ENCODE peak calls at places on chromosome 6, in seven cellular contexts. One of them, this sample, is unnamed.

GRCh38 chr6:90730191-90730673 is 143.4 kb upstream of the MAP3K7 start:
- DNase-seq in fibroblast of pulmonary artery: no peak
- DNase-seq in cardiac fibroblast: no peak
- DNase-seq in tibial artery: no peak
- DNase-seq in uterus: no peak
- DNase-seq in ascending aorta: no peak
- DNase-seq in cardiac muscle cell: no peak
- DNase-seq in this sample: no peak

GRCh38 chr6:131807321-131807643 is 538 bp upstream of the ENPP1 start:
- DNase-seq in uterus: no peak
- DNase-seq in fibroblast of pulmonary artery: no peak
- DNase-seq in cardiac fibroblast: no peak
- DNase-seq in tibial artery: no peak
- DNase-seq in ascending aorta: no peak
- DNase-seq in cardiac muscle cell: no peak
- DNase-seq in this sample: no peak

GRCh38 chr6:111361648-111362047 is 121.4 kb downstream of the REV3L start:
- DNase-seq in cardiac fibroblast: peak
- DNase-seq in cardiac muscle cell: peak
- DNase-seq in uterus: no peak
- DNase-seq in tibial artery: peak
- DNase-seq in ascending aorta: no peak
- DNase-seq in fibroblast of pulmonary artery: peak
- DNase-seq in this sample: peak

GRCh38 chr6:117495873-117496272 is 13.4 kb downstream of the DCBLD1 start:
- DNase-seq in cardiac muscle cell: no peak
- DNase-seq in cardiac fibroblast: no peak
- DNase-seq in ascending aorta: no peak
- DNase-seq in fibroblast of pulmonary artery: no peak
- DNase-seq in uterus: no peak
- DNase-seq in tibial artery: no peak
- DNase-seq in this sample: peak

GRCh38 chr6:43720999-43721398 is 33.4 kb upstream of the MRPS18A start:
- DNase-seq in tibial artery: no peak
- DNase-seq in uterus: no peak
- DNase-seq in ascending aorta: no peak
- DNase-seq in cardiac fibroblast: no peak
- DNase-seq in fibroblast of pulmonary artery: no peak
- DNase-seq in cardiac muscle cell: no peak
- DNase-seq in this sample: no peak

GRCh38 chr6:39181333-39181732 is 47.9 kb downstream of the KCNK5 start:
- DNase-seq in ascending aorta: no peak
- DNase-seq in cardiac muscle cell: no peak
- DNase-seq in uterus: no peak
- DNase-seq in tibial artery: no peak
- DNase-seq in cardiac fibroblast: no peak
- DNase-seq in fibroblast of pulmonary artery: no peak
- DNase-seq in this sample: no peak

GRCh38 chr6:28003661-28004060 is 46.6 kb downstream of the OR2B6 start:
- DNase-seq in tibial artery: no peak
- DNase-seq in cardiac muscle cell: no peak
- DNase-seq in fibroblast of pulmonary artery: no peak
- DNase-seq in ascending aorta: no peak
- DNase-seq in uterus: no peak
- DNase-seq in cardiac fibroblast: no peak
- DNase-seq in this sample: no peak

GRCh38 chr6:18312368-18312767 is 48.0 kb upstream of the DEK start:
- DNase-seq in tibial artery: no peak
- DNase-seq in cardiac fibroblast: no peak
- DNase-seq in cardiac muscle cell: no peak
- DNase-seq in uterus: no peak
- DNase-seq in fibroblast of pulmonary artery: no peak
- DNase-seq in ascending aorta: no peak
- DNase-seq in this sample: no peak

GRCh38 chr6:54801669-54802068 is 44.9 kb upstream of the FAM83B start:
- DNase-seq in cardiac muscle cell: peak
- DNase-seq in uterus: no peak
- DNase-seq in fibroblast of pulmonary artery: peak
- DNase-seq in cardiac fibroblast: peak
- DNase-seq in ascending aorta: no peak
- DNase-seq in tibial artery: no peak
- DNase-seq in this sample: peak

GRCh38 chr6:28948782-28949486 is 25.1 kb upstream of the TRIM27 start:
- DNase-seq in uterus: no peak
- DNase-seq in fibroblast of pulmonary artery: no peak
- DNase-seq in tibial artery: no peak
- DNase-seq in cardiac muscle cell: no peak
- DNase-seq in cardiac fibroblast: no peak
- DNase-seq in ascending aorta: no peak
- DNase-seq in this sample: no peak

GRCh38 chr6:5191222-5191621 is 69.5 kb downstream of the LYRM4 start:
- DNase-seq in tibial artery: no peak
- DNase-seq in cardiac muscle cell: peak
- DNase-seq in fibroblast of pulmonary artery: peak
- DNase-seq in ascending aorta: no peak
- DNase-seq in uterus: no peak
- DNase-seq in cardiac fibroblast: no peak
- DNase-seq in this sample: no peak

GRCh38 chr6:156697224-156697623 is 80.0 kb upstream of the ARID1B start:
- DNase-seq in ascending aorta: no peak
- DNase-seq in uterus: no peak
- DNase-seq in cardiac fibroblast: no peak
- DNase-seq in fibroblast of pulmonary artery: no peak
- DNase-seq in tibial artery: no peak
- DNase-seq in cardiac muscle cell: no peak
- DNase-seq in this sample: no peak

GRCh38 chr6:167796668-167797031 is 30.1 kb upstream of the AFDN start:
- DNase-seq in cardiac fibroblast: no peak
- DNase-seq in ascending aorta: no peak
- DNase-seq in cardiac muscle cell: no peak
- DNase-seq in uterus: no peak
- DNase-seq in fibroblast of pulmonary artery: no peak
- DNase-seq in tibial artery: no peak
- DNase-seq in this sample: no peak

GRCh38 chr6:143329323-143329722 is 121.2 kb downstream of the ADAT2 start:
- DNase-seq in uterus: no peak
- DNase-seq in fibroblast of pulmonary artery: no peak
- DNase-seq in cardiac muscle cell: no peak
- DNase-seq in cardiac fibroblast: no peak
- DNase-seq in tibial artery: no peak
- DNase-seq in ascending aorta: no peak
- DNase-seq in this sample: no peak

GRCh38 chr6:3438190-3439167 is 18.4 kb downstream of the SLC22A23 start:
- DNase-seq in cardiac muscle cell: peak
- DNase-seq in uterus: no peak
- DNase-seq in cardiac fibroblast: peak
- DNase-seq in fibroblast of pulmonary artery: peak
- DNase-seq in ascending aorta: no peak
- DNase-seq in tibial artery: no peak
- DNase-seq in this sample: peak

GRCh38 chr6:169223006-169223405 is 30.6 kb downstream of the THBS2 start:
- DNase-seq in fibroblast of pulmonary artery: no peak
- DNase-seq in ascending aorta: no peak
- DNase-seq in uterus: no peak
- DNase-seq in cardiac muscle cell: no peak
- DNase-seq in cardiac fibroblast: no peak
- DNase-seq in tibial artery: no peak
- DNase-seq in this sample: no peak

GRCh38 chr6:130190701-130191375 is 31.9 kb downstream of the SAMD3 start:
- DNase-seq in tibial artery: no peak
- DNase-seq in uterus: no peak
- DNase-seq in cardiac fibroblast: no peak
- DNase-seq in fibroblast of pulmonary artery: no peak
- DNase-seq in cardiac muscle cell: no peak
- DNase-seq in ascending aorta: no peak
- DNase-seq in this sample: no peak
- H3K4me3 ChIP-seq in tibial artery: no peak
- H3K4me3 ChIP-seq in uterus: no peak
- H3K4me3 ChIP-seq in cardiac fibroblast: no peak
- H3K4me3 ChIP-seq in fibroblast of pulmonary artery: no peak
- H3K4me3 ChIP-seq in cardiac muscle cell: no peak
- H3K4me3 ChIP-seq in ascending aorta: no peak
- H3K4me3 ChIP-seq in this sample: no peak

DNA sequence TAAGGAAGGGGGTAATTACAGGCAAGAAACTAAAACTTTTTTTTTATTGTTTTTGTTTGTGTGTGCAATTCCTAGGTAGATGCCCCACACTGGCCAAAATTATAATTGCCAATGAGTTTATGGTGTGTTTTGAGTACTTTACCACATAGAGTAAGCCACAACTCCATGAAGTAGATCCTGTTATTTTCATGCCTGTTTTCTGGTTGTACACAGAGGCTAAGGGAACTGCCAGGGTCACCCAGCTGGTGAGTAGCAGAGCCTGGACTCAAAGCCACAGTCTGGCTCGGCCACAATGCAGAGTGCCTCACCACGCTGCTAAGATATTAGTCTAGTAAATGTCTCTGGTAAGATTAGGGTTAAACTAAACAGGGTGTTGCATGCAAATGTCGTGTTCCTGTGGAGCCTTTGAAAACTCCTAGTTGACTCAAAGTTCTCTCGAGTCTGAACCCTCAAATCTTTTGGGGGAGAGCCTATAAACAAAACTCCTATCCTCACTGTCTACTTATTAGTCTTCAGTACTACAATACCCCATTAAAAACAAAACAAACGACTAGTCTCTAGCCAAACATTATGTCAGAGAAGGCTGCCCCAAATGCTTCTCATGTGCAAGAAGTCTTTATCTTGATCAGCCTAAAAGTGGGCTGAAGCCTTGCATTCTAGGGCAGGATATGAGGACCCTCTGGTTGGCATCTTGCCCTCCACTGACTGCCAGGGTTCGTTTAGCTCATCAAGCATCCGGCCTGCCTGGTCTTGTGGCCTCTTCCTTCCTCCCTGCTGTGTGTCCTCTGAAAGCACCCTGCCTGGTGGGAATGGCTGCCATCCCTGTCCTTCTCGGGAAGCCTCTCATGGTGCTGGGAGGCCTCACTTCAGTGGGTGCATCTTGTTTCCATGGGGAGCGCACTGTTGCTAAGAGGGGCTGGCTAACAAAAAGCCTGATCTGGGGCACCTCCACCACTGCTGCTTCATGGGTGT is 4.2 kb downstream of the DUSP22 start:
- DNase-seq in uterus: no peak
- DNase-seq in cardiac muscle cell: peak
- DNase-seq in tibial artery: peak
- DNase-seq in fibroblast of pulmonary artery: peak
- DNase-seq in cardiac fibroblast: peak
- DNase-seq in ascending aorta: no peak
- DNase-seq in this sample: no peak
- TF ChIP-seq CTCF in uterus: no peak
- TF ChIP-seq CTCF in cardiac muscle cell: no peak
- TF ChIP-seq CTCF in tibial artery: no peak
- TF ChIP-seq CTCF in fibroblast of pulmonary artery: no peak
- TF ChIP-seq CTCF in cardiac fibroblast: no peak
- TF ChIP-seq CTCF in ascending aorta: no peak
- TF ChIP-seq CTCF in this sample: no peak

DNA sequence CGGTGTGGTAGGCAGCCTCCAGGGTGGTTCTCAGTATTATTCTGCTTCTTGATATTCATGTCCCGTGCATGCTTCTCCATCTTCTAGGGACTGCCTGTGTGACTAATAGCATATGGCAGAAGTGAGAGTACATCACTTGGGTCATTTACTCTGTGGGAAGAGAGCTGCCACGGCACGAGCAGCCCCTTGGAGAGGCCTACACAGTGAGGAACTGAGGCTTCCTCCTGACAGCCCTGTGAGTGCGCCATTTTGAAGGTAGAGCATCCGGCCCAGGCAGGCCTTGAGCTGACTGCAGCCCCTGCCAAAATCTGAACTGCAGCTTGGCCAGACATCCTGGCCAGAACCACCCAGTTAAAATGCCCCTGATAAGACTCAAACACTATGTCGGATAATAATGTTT is 17.3 kb upstream of the MCUR1 start:
- DNase-seq in fibroblast of pulmonary artery: no peak
- DNase-seq in ascending aorta: no peak
- DNase-seq in uterus: no peak
- DNase-seq in cardiac muscle cell: no peak
- DNase-seq in cardiac fibroblast: no peak
- DNase-seq in tibial artery: no peak
- DNase-seq in this sample: no peak
- H3K4me3 ChIP-seq in fibroblast of pulmonary artery: no peak
- H3K4me3 ChIP-seq in ascending aorta: no peak
- H3K4me3 ChIP-seq in uterus: no peak
- H3K4me3 ChIP-seq in cardiac muscle cell: no peak
- H3K4me3 ChIP-seq in cardiac fibroblast: no peak
- H3K4me3 ChIP-seq in tibial artery: no peak
- H3K4me3 ChIP-seq in this sample: no peak

GRCh38 chr6:136784910-136785746 is 7.1 kb downstream of the MAP3K5 start:
- DNase-seq in cardiac fibroblast: peak
- DNase-seq in cardiac muscle cell: peak
- DNase-seq in tibial artery: peak
- DNase-seq in uterus: no peak
- DNase-seq in ascending aorta: peak
- DNase-seq in fibroblast of pulmonary artery: peak
- DNase-seq in this sample: no peak

GRCh38 chr6:136782021-136782770 is 10.1 kb downstream of the MAP3K5 start:
- DNase-seq in ascending aorta: no peak
- DNase-seq in cardiac fibroblast: peak
- DNase-seq in cardiac muscle cell: peak
- DNase-seq in uterus: no peak
- DNase-seq in fibroblast of pulmonary artery: peak
- DNase-seq in tibial artery: no peak
- DNase-seq in this sample: peak

GRCh38 chr6:136784271-136784664 is 8.0 kb downstream of the MAP3K5 start:
- DNase-seq in cardiac muscle cell: no peak
- DNase-seq in fibroblast of pulmonary artery: no peak
- DNase-seq in uterus: no peak
- DNase-seq in ascending aorta: no peak
- DNase-seq in tibial artery: no peak
- DNase-seq in cardiac fibroblast: no peak
- DNase-seq in this sample: no peak

GRCh38 chr6:136783021-136783420 is 9.3 kb downstream of the MAP3K5 start:
- DNase-seq in tibial artery: no peak
- DNase-seq in cardiac muscle cell: no peak
- DNase-seq in cardiac fibroblast: no peak
- DNase-seq in ascending aorta: no peak
- DNase-seq in fibroblast of pulmonary artery: no peak
- DNase-seq in uterus: no peak
- DNase-seq in this sample: no peak

DNA sequence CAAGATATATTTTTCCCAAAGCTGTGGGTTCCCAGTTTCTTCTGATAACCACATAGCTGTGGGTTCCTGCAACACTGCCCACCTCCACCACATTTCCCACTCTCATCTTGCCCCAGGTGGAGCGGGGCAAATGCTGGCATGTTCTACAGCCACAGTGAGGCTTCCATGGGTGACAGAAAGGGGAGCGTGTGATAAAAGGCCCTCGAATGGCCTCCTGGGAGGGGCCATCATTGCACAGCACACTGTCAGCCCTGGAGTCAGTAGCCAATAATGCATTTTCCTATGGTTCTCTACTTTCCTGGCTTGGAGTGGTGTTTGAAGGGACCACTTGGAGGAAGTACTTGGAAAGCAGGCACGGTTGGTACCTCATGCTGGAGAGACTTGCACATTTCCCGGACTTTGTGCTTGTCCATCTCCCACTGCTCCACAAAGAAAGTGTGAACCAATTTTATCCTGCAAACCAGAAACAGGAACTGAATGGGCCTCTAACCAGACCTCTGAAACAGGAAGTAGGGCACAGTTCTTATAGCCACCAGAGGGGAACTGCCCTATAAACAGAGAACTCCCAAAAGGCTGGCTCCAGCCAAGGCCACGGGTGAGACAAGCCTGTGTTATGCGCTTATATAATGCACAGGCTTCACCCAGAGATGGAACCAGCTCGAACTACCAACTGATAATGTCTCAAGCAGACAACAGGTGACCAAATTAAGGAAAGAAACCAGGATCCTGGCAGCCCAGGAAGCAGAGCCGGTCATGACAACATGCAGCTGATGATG is 8.6 kb downstream of the MAP3K5 start:
- DNase-seq in uterus: no peak
- DNase-seq in cardiac muscle cell: no peak
- DNase-seq in ascending aorta: no peak
- DNase-seq in cardiac fibroblast: no peak
- DNase-seq in tibial artery: peak
- DNase-seq in fibroblast of pulmonary artery: no peak
- DNase-seq in this sample: no peak
- TF ChIP-seq CTCF in uterus: no peak
- TF ChIP-seq CTCF in cardiac muscle cell: no peak
- TF ChIP-seq CTCF in ascending aorta: no peak
- TF ChIP-seq CTCF in cardiac fibroblast: no peak
- TF ChIP-seq CTCF in tibial artery: no peak
- TF ChIP-seq CTCF in fibroblast of pulmonary artery: no peak
- TF ChIP-seq CTCF in this sample: no peak